ENCODE peak calls at places on chromosomes 7 and 10, in nine cellular contexts. H is stimulated activated naive CD4-positive, alpha-beta T cell; R is nucleus accumbens; E is iPS DF 6.9; V is ELR; G is IMR-90; C is COLO829; U is mucosa of gallbladder; O is activated naive CD8-positive, alpha-beta T cell treated with anti-CD3 and anti-CD28 coated beads for 36 hours. D is an unnamed sample.

GRCh38 chr7:16918288-16918895 is 36.6 kb upstream of the AGR3 start:
- DNase-seq in E (no peak), U (no peak), R (no peak), O (no peak), G (peak; percentile 64), H (no peak), V (peak; percentile 71), C (no peak), D (peak; percentile 67)

GRCh38 chr7:28847681-28848080 is 110.4 kb downstream of the TRIL start:
- DNase-seq in E (no peak), C (no peak), V (no peak), O (no peak), G (no peak), R (no peak), H (no peak), U (no peak), D (no peak)

GRCh38 chr7:132453825-132454224 is 122.4 kb downstream of the PLXNA4 start:
- DNase-seq in C (no peak), E (no peak), R (no peak), G (no peak), V (no peak), H (no peak), U (no peak), O (no peak), D (no peak)

GRCh38 chr7:8214162-8214897 is 47.6 kb downstream of the ICA1 start:
- DNase-seq in C (peak; percentile 38), R (no peak), V (peak; percentile 29), E (no peak), U (no peak), G (peak; percentile 9), O (no peak), H (no peak), D (no peak)

GRCh38 chr7:30930621-30931020 is 19.0 kb downstream of the AQP1 start:
- DNase-seq in R (no peak), G (no peak), H (no peak), O (no peak), E (no peak), V (no peak), U (peak; percentile 58), C (no peak), D (no peak)

GRCh38 chr10:30432631-30433285 is 1.2 kb upstream of the MAP3K8 start:
- DNase-seq in O (no peak), U (peak; percentile 32), E (no peak), R (no peak), H (no peak), G (no peak), C (no peak), V (no peak), D (no peak)

GRCh38 chr10:132551093-132551807 is 13.7 kb downstream of the INPP5A start:
- DNase-seq in R (no peak), E (no peak), U (no peak), H (no peak), C (no peak), G (no peak), V (no peak), O (peak; percentile 42), D (no peak)

GRCh38 chr7:28678421-28678965 is 266.2 kb downstream of the CREB5 start:
- DNase-seq in V (no peak), E (no peak), H (no peak), C (no peak), R (no peak), U (no peak), O (no peak), G (peak; percentile 10), D (no peak)

GRCh38 chr10:132535065-132535651 is 2.4 kb upstream of the INPP5A start:
- DNase-seq in V (no peak), C (no peak), O (no peak), G (no peak), H (no peak), R (no peak), U (no peak), E (no peak), D (no peak)

GRCh38 chr7:21948364-21948763 is 2.7 kb upstream of the CDCA7L start:
- DNase-seq in C (no peak), E (no peak), O (no peak), H (no peak), R (no peak), U (no peak), V (no peak), G (no peak), D (no peak)

GRCh38 chr7:12152196-12152918 is 58.7 kb upstream of the TMEM106B start:
- DNase-seq in V (no peak), H (no peak), U (no peak), G (no peak), C (no peak), O (no peak), E (no peak), R (no peak), D (no peak)

GRCh38 chr7:89623018-89623672 is 531.1 kb upstream of the STEAP1 start:
- DNase-seq in H (no peak), C (peak; percentile 63), R (peak; percentile 12), O (no peak), G (peak; percentile 3), U (no peak), E (peak; percentile 5), V (peak; percentile 21), D (peak; percentile 25)

GRCh38 chr7:17769918-17770317 is 170.4 kb downstream of the SNX13 start:
- DNase-seq in C (peak; percentile 82), H (no peak), U (peak; percentile 63), R (peak; percentile 52), E (peak; percentile 35), G (peak; percentile 75), V (peak; percentile 82), O (peak; percentile 35), D (peak; percentile 68)